ENCODE peak calls at places on chromosome 20, in nine cellular contexts. O is NCI-H510A, P is cardiac fibroblast, Z is amygdala, K is substantia nigra, A is cardiac septum, R is RCC 7860, J is dorsolateral prefrontal cortex, V is brain microvascular endothelial cell. S is an unnamed sample.

GRCh38 chr20:35742741-35743523 is 872 bp upstream of the RBM39 start:
- DNase-seq in O (no peak), P (peak), Z (no peak), K (peak), A (no peak), R (peak), J (no peak), V (no peak), S (no peak)

GRCh38 chr20:23159256-23159922 is 73.3 kb upstream of the CD93 start:
- DNase-seq in O (no peak), P (no peak), Z (no peak), K (no peak), A (no peak), R (no peak), J (no peak), V (no peak), S (no peak)

GRCh38 chr20:52441708-52442107 is 250.1 kb upstream of the ZFP64 start:
- DNase-seq in O (no peak), P (no peak), Z (no peak), K (no peak), A (no peak), R (no peak), J (no peak), V (no peak), S (no peak)

GRCh38 chr20:38649275-38649891 is 47.8 kb downstream of the ARHGAP40 start:
- DNase-seq in O (no peak), P (peak), Z (no peak), K (peak), A (no peak), R (no peak), J (no peak), V (peak), S (peak)

GRCh38 chr20:22080985-22081384 is 375.5 kb downstream of the PAX1 start:
- DNase-seq in O (no peak), P (no peak), Z (no peak), K (no peak), A (no peak), R (no peak), J (no peak), V (no peak), S (no peak)

GRCh38 chr20:4710106-4710475 is 11.6 kb upstream of the PRND start:
- DNase-seq in O (no peak), P (no peak), Z (no peak), K (no peak), A (no peak), R (no peak), J (no peak), V (no peak), S (no peak)

GRCh38 chr20:13130707-13131103 is 90.4 kb upstream of the ISM1 start:
- DNase-seq in O (no peak), P (no peak), Z (no peak), K (no peak), A (no peak), R (no peak), J (no peak), V (no peak), S (no peak)

GRCh38 chr20:6469695-6470094 is 297.8 kb upstream of the BMP2 start:
- DNase-seq in O (no peak), P (no peak), Z (no peak), K (no peak), A (no peak), R (no peak), J (no peak), V (no peak), S (no peak)

GRCh38 chr20:25462166-25462565 is 54.7 kb downstream of the GINS1 start:
- DNase-seq in O (no peak), P (no peak), Z (no peak), K (no peak), A (peak), R (no peak), J (no peak), V (no peak), S (no peak)

GRCh38 chr20:24522452-24523330 is 53.3 kb downstream of the SYNDIG1 start:
- DNase-seq in O (no peak), P (no peak), Z (no peak), K (no peak), A (no peak), R (no peak), J (no peak), V (no peak), S (no peak)

GRCh38 chr20:33522256-33522820 is 32.4 kb downstream of the CBFA2T2 start:
- DNase-seq in O (no peak), P (no peak), Z (no peak), K (no peak), A (no peak), R (peak), J (no peak), V (no peak), S (no peak)

GRCh38 chr20:32302507-32302872 is 25.0 kb downstream of the KIF3B start:
- DNase-seq in O (no peak), P (no peak), Z (no peak), K (no peak), A (no peak), R (no peak), J (no peak), V (no peak), S (no peak)